ENCODE peak calls at places on chromosomes 1 and 21, in eight cellular contexts. One of them, this sample, is unnamed.

GRCh38 chr1:151729157-151729965 is 8.0 kb downstream of the RIIAD1 start:
- DNase-seq in CD4-positive, alpha-beta T cell: no peak
- DNase-seq in T-helper 9 cell: no peak
- DNase-seq in PC-9: no peak
- DNase-seq in glutamatergic neuron: no peak
- DNase-seq in RPMI7951: no peak
- DNase-seq in lung: no peak
- DNase-seq in sciatic nerve: no peak
- DNase-seq in this sample: no peak

GRCh38 chr1:225695578-225696332 is 42.8 kb upstream of the ENAH start:
- DNase-seq in CD4-positive, alpha-beta T cell: no peak
- DNase-seq in RPMI7951: no peak
- DNase-seq in PC-9: no peak
- DNase-seq in T-helper 9 cell: no peak
- DNase-seq in glutamatergic neuron: no peak
- DNase-seq in sciatic nerve: no peak
- DNase-seq in lung: no peak
- DNase-seq in this sample: no peak

GRCh38 chr1:154906621-154907081 is 29.9 kb downstream of the PMVK start:
- DNase-seq in PC-9: no peak
- DNase-seq in RPMI7951: peak
- DNase-seq in CD4-positive, alpha-beta T cell: no peak
- DNase-seq in glutamatergic neuron: no peak
- DNase-seq in T-helper 9 cell: no peak
- DNase-seq in sciatic nerve: peak
- DNase-seq in lung: no peak
- DNase-seq in this sample: no peak

GRCh38 chr1:17403081-17403480 is 31.1 kb downstream of the PADI6 start:
- DNase-seq in sciatic nerve: no peak
- DNase-seq in T-helper 9 cell: no peak
- DNase-seq in glutamatergic neuron: no peak
- DNase-seq in CD4-positive, alpha-beta T cell: no peak
- DNase-seq in lung: no peak
- DNase-seq in RPMI7951: peak
- DNase-seq in PC-9: peak
- DNase-seq in this sample: no peak

GRCh38 chr1:76607712-76608111 is 259.6 kb upstream of the ST6GALNAC5 start:
- DNase-seq in PC-9: no peak
- DNase-seq in T-helper 9 cell: no peak
- DNase-seq in lung: no peak
- DNase-seq in sciatic nerve: no peak
- DNase-seq in CD4-positive, alpha-beta T cell: no peak
- DNase-seq in RPMI7951: no peak
- DNase-seq in glutamatergic neuron: no peak
- DNase-seq in this sample: no peak

GRCh38 chr1:180674603-180675530 is 43.0 kb downstream of the XPR1 start:
- DNase-seq in CD4-positive, alpha-beta T cell: no peak
- DNase-seq in lung: no peak
- DNase-seq in RPMI7951: no peak
- DNase-seq in glutamatergic neuron: no peak
- DNase-seq in T-helper 9 cell: no peak
- DNase-seq in sciatic nerve: no peak
- DNase-seq in PC-9: no peak
- DNase-seq in this sample: no peak

GRCh38 chr21:42455196-42455595 is 40.8 kb downstream of the RSPH1 start:
- DNase-seq in lung: no peak
- DNase-seq in glutamatergic neuron: no peak
- DNase-seq in RPMI7951: no peak
- DNase-seq in T-helper 9 cell: no peak
- DNase-seq in CD4-positive, alpha-beta T cell: no peak
- DNase-seq in PC-9: no peak
- DNase-seq in sciatic nerve: no peak
- DNase-seq in this sample: no peak

GRCh38 chr1:110945626-110946025 is 18.1 kb downstream of the LRIF1 start:
- DNase-seq in sciatic nerve: no peak
- DNase-seq in CD4-positive, alpha-beta T cell: no peak
- DNase-seq in PC-9: no peak
- DNase-seq in glutamatergic neuron: no peak
- DNase-seq in lung: no peak
- DNase-seq in RPMI7951: no peak
- DNase-seq in T-helper 9 cell: no peak
- DNase-seq in this sample: no peak

GRCh38 chr1:98034505-98034904 is 113.7 kb upstream of the DPYD start:
- DNase-seq in lung: no peak
- DNase-seq in RPMI7951: peak
- DNase-seq in T-helper 9 cell: no peak
- DNase-seq in glutamatergic neuron: no peak
- DNase-seq in PC-9: no peak
- DNase-seq in CD4-positive, alpha-beta T cell: no peak
- DNase-seq in sciatic nerve: no peak
- DNase-seq in this sample: no peak

GRCh38 chr1:9203623-9204022 is 31.0 kb upstream of the H6PD start:
- DNase-seq in sciatic nerve: no peak
- DNase-seq in RPMI7951: peak
- DNase-seq in lung: no peak
- DNase-seq in CD4-positive, alpha-beta T cell: no peak
- DNase-seq in T-helper 9 cell: no peak
- DNase-seq in PC-9: no peak
- DNase-seq in glutamatergic neuron: no peak
- DNase-seq in this sample: no peak

GRCh38 chr1:11616766-11617165 is 37.5 kb downstream of the FBXO2 start:
- DNase-seq in PC-9: no peak
- DNase-seq in RPMI7951: no peak
- DNase-seq in sciatic nerve: no peak
- DNase-seq in glutamatergic neuron: no peak
- DNase-seq in CD4-positive, alpha-beta T cell: no peak
- DNase-seq in lung: no peak
- DNase-seq in T-helper 9 cell: no peak
- DNase-seq in this sample: no peak

GRCh38 chr1:21308847-21309652 is 18.8 kb upstream of the ECE1 start:
- DNase-seq in glutamatergic neuron: no peak
- DNase-seq in sciatic nerve: no peak
- DNase-seq in lung: no peak
- DNase-seq in T-helper 9 cell: no peak
- DNase-seq in PC-9: no peak
- DNase-seq in RPMI7951: no peak
- DNase-seq in CD4-positive, alpha-beta T cell: no peak
- DNase-seq in this sample: no peak

GRCh38 chr1:73914994-73915393 is 283.0 kb downstream of the LRRIQ3 start:
- DNase-seq in PC-9: no peak
- DNase-seq in glutamatergic neuron: no peak
- DNase-seq in CD4-positive, alpha-beta T cell: no peak
- DNase-seq in RPMI7951: no peak
- DNase-seq in T-helper 9 cell: no peak
- DNase-seq in lung: no peak
- DNase-seq in sciatic nerve: no peak
- DNase-seq in this sample: no peak

GRCh38 chr1:117803318-117803717 is 126.1 kb downstream of the GDAP2 start:
- DNase-seq in CD4-positive, alpha-beta T cell: no peak
- DNase-seq in glutamatergic neuron: no peak
- DNase-seq in T-helper 9 cell: no peak
- DNase-seq in sciatic nerve: no peak
- DNase-seq in PC-9: no peak
- DNase-seq in RPMI7951: no peak
- DNase-seq in lung: no peak
- DNase-seq in this sample: no peak

GRCh38 chr1:226608699-226609505 is 60.3 kb downstream of the STUM start:
- DNase-seq in lung: peak
- DNase-seq in RPMI7951: peak
- DNase-seq in PC-9: no peak
- DNase-seq in sciatic nerve: peak
- DNase-seq in CD4-positive, alpha-beta T cell: peak
- DNase-seq in glutamatergic neuron: peak
- DNase-seq in T-helper 9 cell: peak
- DNase-seq in this sample: peak

GRCh38 chr1:7485086-7485780 is 285.9 kb upstream of the VAMP3 start:
- DNase-seq in lung: no peak
- DNase-seq in RPMI7951: no peak
- DNase-seq in T-helper 9 cell: no peak
- DNase-seq in CD4-positive, alpha-beta T cell: no peak
- DNase-seq in glutamatergic neuron: no peak
- DNase-seq in sciatic nerve: no peak
- DNase-seq in PC-9: no peak
- DNase-seq in this sample: no peak

GRCh38 chr1:58919986-58920376 is 136.1 kb upstream of the JUN start:
- DNase-seq in RPMI7951: no peak
- DNase-seq in sciatic nerve: no peak
- DNase-seq in PC-9: no peak
- DNase-seq in CD4-positive, alpha-beta T cell: no peak
- DNase-seq in lung: no peak
- DNase-seq in T-helper 9 cell: no peak
- DNase-seq in glutamatergic neuron: no peak
- DNase-seq in this sample: no peak

GRCh38 chr1:227192163-227192562 is 126.1 kb downstream of the CDC42BPA start:
- DNase-seq in glutamatergic neuron: no peak
- DNase-seq in RPMI7951: peak
- DNase-seq in T-helper 9 cell: no peak
- DNase-seq in lung: peak
- DNase-seq in PC-9: no peak
- DNase-seq in CD4-positive, alpha-beta T cell: no peak
- DNase-seq in sciatic nerve: no peak
- DNase-seq in this sample: no peak

GRCh38 chr1:223462047-223462446 is 68.8 kb downstream of the CCDC185 start:
- DNase-seq in CD4-positive, alpha-beta T cell: no peak
- DNase-seq in lung: no peak
- DNase-seq in T-helper 9 cell: no peak
- DNase-seq in glutamatergic neuron: no peak
- DNase-seq in RPMI7951: no peak
- DNase-seq in sciatic nerve: no peak
- DNase-seq in PC-9: no peak
- DNase-seq in this sample: no peak

GRCh38 chr1:166915941-166916340 is 39.9 kb upstream of the TADA1 start:
- DNase-seq in RPMI7951: peak
- DNase-seq in glutamatergic neuron: no peak
- DNase-seq in PC-9: no peak
- DNase-seq in lung: no peak
- DNase-seq in T-helper 9 cell: no peak
- DNase-seq in CD4-positive, alpha-beta T cell: no peak
- DNase-seq in sciatic nerve: no peak
- DNase-seq in this sample: no peak

GRCh38 chr1:49240709-49241221 is 464.1 kb upstream of the BEND5 start:
- DNase-seq in PC-9: no peak
- DNase-seq in sciatic nerve: no peak
- DNase-seq in CD4-positive, alpha-beta T cell: no peak
- DNase-seq in T-helper 9 cell: no peak
- DNase-seq in RPMI7951: no peak
- DNase-seq in glutamatergic neuron: no peak
- DNase-seq in lung: no peak
- DNase-seq in this sample: no peak

GRCh38 chr1:184775329-184775728 is 20.7 kb upstream of the EDEM3 start:
- DNase-seq in glutamatergic neuron: no peak
- DNase-seq in PC-9: no peak
- DNase-seq in sciatic nerve: no peak
- DNase-seq in T-helper 9 cell: no peak
- DNase-seq in lung: no peak
- DNase-seq in RPMI7951: no peak
- DNase-seq in CD4-positive, alpha-beta T cell: no peak
- DNase-seq in this sample: no peak

GRCh38 chr1:23483327-23484252 is at the start of gene ASAP3:
- DNase-seq in PC-9: no peak
- DNase-seq in CD4-positive, alpha-beta T cell: no peak
- DNase-seq in lung: peak
- DNase-seq in RPMI7951: peak
- DNase-seq in glutamatergic neuron: peak
- DNase-seq in T-helper 9 cell: peak
- DNase-seq in sciatic nerve: peak
- DNase-seq in this sample: peak

GRCh38 chr1:96863449-96863848 is 141.9 kb downstream of the PTBP2 start:
- DNase-seq in CD4-positive, alpha-beta T cell: no peak
- DNase-seq in lung: no peak
- DNase-seq in sciatic nerve: no peak
- DNase-seq in PC-9: no peak
- DNase-seq in RPMI7951: no peak
- DNase-seq in glutamatergic neuron: no peak
- DNase-seq in T-helper 9 cell: no peak
- DNase-seq in this sample: no peak

GRCh38 chr1:234297668-234298067 is 75.6 kb upstream of the COA6 start:
- DNase-seq in lung: no peak
- DNase-seq in CD4-positive, alpha-beta T cell: no peak
- DNase-seq in PC-9: no peak
- DNase-seq in T-helper 9 cell: no peak
- DNase-seq in sciatic nerve: no peak
- DNase-seq in RPMI7951: no peak
- DNase-seq in glutamatergic neuron: no peak
- DNase-seq in this sample: no peak

GRCh38 chr1:157272899-157273774 is 134.9 kb upstream of the ETV3 start:
- DNase-seq in CD4-positive, alpha-beta T cell: no peak
- DNase-seq in lung: no peak
- DNase-seq in PC-9: no peak
- DNase-seq in T-helper 9 cell: no peak
- DNase-seq in glutamatergic neuron: no peak
- DNase-seq in RPMI7951: no peak
- DNase-seq in sciatic nerve: no peak
- DNase-seq in this sample: no peak

GRCh38 chr1:160567858-160568682 is 11.2 kb downstream of the CD84 start:
- DNase-seq in T-helper 9 cell: peak
- DNase-seq in RPMI7951: no peak
- DNase-seq in lung: no peak
- DNase-seq in CD4-positive, alpha-beta T cell: peak
- DNase-seq in glutamatergic neuron: no peak
- DNase-seq in PC-9: no peak
- DNase-seq in sciatic nerve: no peak
- DNase-seq in this sample: no peak

GRCh38 chr1:93732514-93732913 is 50.9 kb upstream of the BCAR3 start:
- DNase-seq in CD4-positive, alpha-beta T cell: no peak
- DNase-seq in PC-9: no peak
- DNase-seq in glutamatergic neuron: no peak
- DNase-seq in lung: no peak
- DNase-seq in sciatic nerve: no peak
- DNase-seq in T-helper 9 cell: no peak
- DNase-seq in RPMI7951: no peak
- DNase-seq in this sample: no peak

GRCh38 chr1:200279810-200280411 is 129.9 kb downstream of the ZNF281 start:
- DNase-seq in T-helper 9 cell: peak
- DNase-seq in PC-9: no peak
- DNase-seq in lung: peak
- DNase-seq in RPMI7951: peak
- DNase-seq in sciatic nerve: peak
- DNase-seq in CD4-positive, alpha-beta T cell: no peak
- DNase-seq in glutamatergic neuron: peak
- DNase-seq in this sample: no peak

GRCh38 chr1:54347955-54348699 is 58.1 kb downstream of the SSBP3 start:
- DNase-seq in sciatic nerve: no peak
- DNase-seq in T-helper 9 cell: no peak
- DNase-seq in PC-9: no peak
- DNase-seq in lung: peak
- DNase-seq in glutamatergic neuron: no peak
- DNase-seq in RPMI7951: no peak
- DNase-seq in CD4-positive, alpha-beta T cell: no peak
- DNase-seq in this sample: no peak

GRCh38 chr1:159900086-159900680 is at the start of gene CFAP45:
- DNase-seq in RPMI7951: no peak
- DNase-seq in CD4-positive, alpha-beta T cell: no peak
- DNase-seq in PC-9: peak
- DNase-seq in T-helper 9 cell: no peak
- DNase-seq in lung: peak
- DNase-seq in glutamatergic neuron: peak
- DNase-seq in sciatic nerve: peak
- DNase-seq in this sample: peak

GRCh38 chr1:171563675-171564074 is 58.4 kb upstream of the MYOCOS start:
- DNase-seq in lung: no peak
- DNase-seq in T-helper 9 cell: no peak
- DNase-seq in CD4-positive, alpha-beta T cell: no peak
- DNase-seq in glutamatergic neuron: no peak
- DNase-seq in sciatic nerve: no peak
- DNase-seq in RPMI7951: peak
- DNase-seq in PC-9: no peak
- DNase-seq in this sample: no peak

GRCh38 chr1:245317253-245317652 is 162.5 kb downstream of the KIF26B start:
- DNase-seq in CD4-positive, alpha-beta T cell: no peak
- DNase-seq in glutamatergic neuron: peak
- DNase-seq in PC-9: no peak
- DNase-seq in sciatic nerve: no peak
- DNase-seq in RPMI7951: no peak
- DNase-seq in lung: no peak
- DNase-seq in T-helper 9 cell: no peak
- DNase-seq in this sample: no peak

GRCh38 chr1:161019767-161020572 is 982 bp downstream of the F11R start:
- DNase-seq in T-helper 9 cell: no peak
- DNase-seq in sciatic nerve: no peak
- DNase-seq in glutamatergic neuron: no peak
- DNase-seq in PC-9: no peak
- DNase-seq in lung: no peak
- DNase-seq in RPMI7951: no peak
- DNase-seq in CD4-positive, alpha-beta T cell: no peak
- DNase-seq in this sample: no peak